ENCODE peak calls at places on chromosomes 16 and 17, in ten cellular contexts. One of them, this sample, is unnamed.

GRCh38 chr17:64388961-64389565 is 1.6 kb downstream of the PECAM1 start:
- DNase-seq in skeletal muscle cell: no peak
- DNase-seq in CD8-positive, alpha-beta T cell: no peak
- DNase-seq in fibroblast of pulmonary artery: no peak
- DNase-seq in lower lobe of right lung: no peak
- DNase-seq in ascending aorta: peak
- DNase-seq in WERI-Rb-1: no peak
- DNase-seq in mammary epithelial cell: no peak
- DNase-seq in GM06990: no peak
- DNase-seq in K562: no peak
- DNase-seq in this sample: peak

GRCh38 chr17:44651228-44651627 is 5.0 kb upstream of the MEIOC start:
- DNase-seq in mammary epithelial cell: no peak
- DNase-seq in K562: no peak
- DNase-seq in skeletal muscle cell: no peak
- DNase-seq in lower lobe of right lung: no peak
- DNase-seq in ascending aorta: no peak
- DNase-seq in CD8-positive, alpha-beta T cell: no peak
- DNase-seq in fibroblast of pulmonary artery: no peak
- DNase-seq in WERI-Rb-1: no peak
- DNase-seq in GM06990: no peak
- DNase-seq in this sample: no peak

GRCh38 chr17:16573466-16573865 is 4.5 kb upstream of the ZNF287 start:
- DNase-seq in WERI-Rb-1: no peak
- DNase-seq in CD8-positive, alpha-beta T cell: no peak
- DNase-seq in K562: no peak
- DNase-seq in ascending aorta: no peak
- DNase-seq in GM06990: no peak
- DNase-seq in fibroblast of pulmonary artery: no peak
- DNase-seq in mammary epithelial cell: no peak
- DNase-seq in lower lobe of right lung: no peak
- DNase-seq in skeletal muscle cell: no peak
- DNase-seq in this sample: no peak

GRCh38 chr16:12017583-12017982 is 41.0 kb downstream of the SNX29 start:
- DNase-seq in fibroblast of pulmonary artery: peak
- DNase-seq in skeletal muscle cell: no peak
- DNase-seq in lower lobe of right lung: no peak
- DNase-seq in ascending aorta: no peak
- DNase-seq in mammary epithelial cell: no peak
- DNase-seq in GM06990: no peak
- DNase-seq in WERI-Rb-1: no peak
- DNase-seq in K562: no peak
- DNase-seq in CD8-positive, alpha-beta T cell: no peak
- DNase-seq in this sample: no peak

GRCh38 chr16:11327277-11328171 is 17.7 kb upstream of the RMI2 start:
- DNase-seq in WERI-Rb-1: no peak
- DNase-seq in skeletal muscle cell: no peak
- DNase-seq in K562: no peak
- DNase-seq in ascending aorta: no peak
- DNase-seq in lower lobe of right lung: no peak
- DNase-seq in CD8-positive, alpha-beta T cell: no peak
- DNase-seq in mammary epithelial cell: no peak
- DNase-seq in fibroblast of pulmonary artery: no peak
- DNase-seq in GM06990: peak
- DNase-seq in this sample: no peak

GRCh38 chr16:75265911-75266701 is 14.7 kb upstream of the BCAR1 start:
- DNase-seq in GM06990: peak
- DNase-seq in lower lobe of right lung: peak
- DNase-seq in K562: peak
- DNase-seq in CD8-positive, alpha-beta T cell: no peak
- DNase-seq in fibroblast of pulmonary artery: peak
- DNase-seq in skeletal muscle cell: no peak
- DNase-seq in mammary epithelial cell: peak
- DNase-seq in ascending aorta: peak
- DNase-seq in WERI-Rb-1: peak
- DNase-seq in this sample: peak

GRCh38 chr17:52148969-52149351 is 9.6 kb downstream of the CA10 start:
- DNase-seq in fibroblast of pulmonary artery: peak
- DNase-seq in WERI-Rb-1: no peak
- DNase-seq in K562: no peak
- DNase-seq in GM06990: no peak
- DNase-seq in CD8-positive, alpha-beta T cell: no peak
- DNase-seq in skeletal muscle cell: no peak
- DNase-seq in lower lobe of right lung: no peak
- DNase-seq in ascending aorta: no peak
- DNase-seq in mammary epithelial cell: peak
- DNase-seq in this sample: no peak

GRCh38 chr17:59154721-59155438 is at the start of gene SKA2:
- DNase-seq in mammary epithelial cell: no peak
- DNase-seq in ascending aorta: no peak
- DNase-seq in WERI-Rb-1: peak
- DNase-seq in skeletal muscle cell: no peak
- DNase-seq in lower lobe of right lung: peak
- DNase-seq in K562: peak
- DNase-seq in fibroblast of pulmonary artery: no peak
- DNase-seq in CD8-positive, alpha-beta T cell: peak
- DNase-seq in GM06990: peak
- DNase-seq in this sample: peak

GRCh38 chr16:27617678-27618077 is 67.7 kb downstream of the KATNIP start:
- DNase-seq in ascending aorta: no peak
- DNase-seq in WERI-Rb-1: no peak
- DNase-seq in mammary epithelial cell: no peak
- DNase-seq in fibroblast of pulmonary artery: no peak
- DNase-seq in skeletal muscle cell: no peak
- DNase-seq in K562: no peak
- DNase-seq in lower lobe of right lung: no peak
- DNase-seq in CD8-positive, alpha-beta T cell: no peak
- DNase-seq in GM06990: no peak
- DNase-seq in this sample: no peak

GRCh38 chr17:4635823-4636375 is 5.6 kb downstream of the ALOX15 start:
- DNase-seq in mammary epithelial cell: no peak
- DNase-seq in lower lobe of right lung: no peak
- DNase-seq in WERI-Rb-1: no peak
- DNase-seq in fibroblast of pulmonary artery: no peak
- DNase-seq in K562: no peak
- DNase-seq in ascending aorta: peak
- DNase-seq in skeletal muscle cell: no peak
- DNase-seq in CD8-positive, alpha-beta T cell: no peak
- DNase-seq in GM06990: peak
- DNase-seq in this sample: no peak

GRCh38 chr17:60141111-60142018 is 8.4 kb upstream of the CA4 start:
- DNase-seq in fibroblast of pulmonary artery: peak
- DNase-seq in GM06990: no peak
- DNase-seq in CD8-positive, alpha-beta T cell: no peak
- DNase-seq in K562: no peak
- DNase-seq in ascending aorta: no peak
- DNase-seq in skeletal muscle cell: no peak
- DNase-seq in mammary epithelial cell: no peak
- DNase-seq in lower lobe of right lung: peak
- DNase-seq in WERI-Rb-1: no peak
- DNase-seq in this sample: peak

GRCh38 chr17:43599835-43600234 is 53.7 kb upstream of the ETV4 start:
- DNase-seq in GM06990: no peak
- DNase-seq in mammary epithelial cell: peak
- DNase-seq in WERI-Rb-1: no peak
- DNase-seq in fibroblast of pulmonary artery: peak
- DNase-seq in K562: no peak
- DNase-seq in CD8-positive, alpha-beta T cell: no peak
- DNase-seq in ascending aorta: no peak
- DNase-seq in lower lobe of right lung: no peak
- DNase-seq in skeletal muscle cell: peak
- DNase-seq in this sample: no peak

GRCh38 chr16:265002-265529 is 10.7 kb downstream of the RGS11 start:
- DNase-seq in ascending aorta: no peak
- DNase-seq in K562: no peak
- DNase-seq in fibroblast of pulmonary artery: no peak
- DNase-seq in skeletal muscle cell: no peak
- DNase-seq in mammary epithelial cell: no peak
- DNase-seq in lower lobe of right lung: no peak
- DNase-seq in CD8-positive, alpha-beta T cell: no peak
- DNase-seq in GM06990: peak
- DNase-seq in WERI-Rb-1: no peak
- DNase-seq in this sample: no peak

GRCh38 chr17:38898812-38899348 is 26.5 kb upstream of the LASP1NB start:
- DNase-seq in GM06990: peak
- DNase-seq in WERI-Rb-1: no peak
- DNase-seq in K562: peak
- DNase-seq in lower lobe of right lung: peak
- DNase-seq in skeletal muscle cell: peak
- DNase-seq in fibroblast of pulmonary artery: peak
- DNase-seq in CD8-positive, alpha-beta T cell: peak
- DNase-seq in ascending aorta: no peak
- DNase-seq in mammary epithelial cell: no peak
- DNase-seq in this sample: peak

GRCh38 chr16:80507538-80507937 is 33.3 kb upstream of the DYNLRB2 start:
- DNase-seq in skeletal muscle cell: no peak
- DNase-seq in WERI-Rb-1: no peak
- DNase-seq in CD8-positive, alpha-beta T cell: no peak
- DNase-seq in fibroblast of pulmonary artery: no peak
- DNase-seq in lower lobe of right lung: no peak
- DNase-seq in GM06990: no peak
- DNase-seq in ascending aorta: no peak
- DNase-seq in mammary epithelial cell: no peak
- DNase-seq in K562: no peak
- DNase-seq in this sample: no peak

GRCh38 chr17:8740486-8740885 is 4.2 kb downstream of the CCDC42 start:
- DNase-seq in mammary epithelial cell: no peak
- DNase-seq in lower lobe of right lung: no peak
- DNase-seq in K562: no peak
- DNase-seq in GM06990: peak
- DNase-seq in skeletal muscle cell: no peak
- DNase-seq in CD8-positive, alpha-beta T cell: peak
- DNase-seq in fibroblast of pulmonary artery: no peak
- DNase-seq in WERI-Rb-1: peak
- DNase-seq in ascending aorta: no peak
- DNase-seq in this sample: no peak
- H3K4me3 ChIP-seq in mammary epithelial cell: no peak
- H3K4me3 ChIP-seq in lower lobe of right lung: peak
- H3K4me3 ChIP-seq in K562: no peak
- H3K4me3 ChIP-seq in GM06990: peak
- H3K4me3 ChIP-seq in skeletal muscle cell: no peak
- H3K4me3 ChIP-seq in CD8-positive, alpha-beta T cell: peak
- H3K4me3 ChIP-seq in fibroblast of pulmonary artery: no peak
- H3K4me3 ChIP-seq in WERI-Rb-1: no peak
- H3K4me3 ChIP-seq in ascending aorta: no peak
- H3K4me3 ChIP-seq in this sample: no peak

DNA sequence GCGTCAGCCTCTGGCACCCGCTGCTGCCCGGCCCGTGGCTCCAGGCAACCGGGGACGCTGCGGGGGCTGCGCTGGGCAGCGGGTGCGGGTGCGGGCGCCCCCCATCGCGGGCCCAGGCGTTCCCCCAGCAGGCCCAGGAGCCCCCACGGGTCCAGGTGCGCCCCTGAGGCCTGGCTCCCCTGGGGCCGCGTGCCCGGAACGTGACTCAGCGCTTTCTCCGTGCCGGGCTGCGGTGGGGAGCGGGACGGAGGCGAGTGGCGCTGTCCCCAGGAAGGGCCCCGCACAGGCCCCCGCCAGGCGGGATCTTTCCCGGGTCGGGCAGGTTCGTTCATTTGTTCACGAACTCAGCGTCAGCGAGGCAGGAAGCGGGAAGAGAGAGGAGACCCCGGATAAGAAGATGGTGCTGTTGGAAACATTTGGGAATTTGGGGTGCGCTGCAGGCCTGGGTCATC is 18.4 kb upstream of the EXOC7 start:
- DNase-seq in ascending aorta: no peak
- DNase-seq in mammary epithelial cell: no peak
- DNase-seq in CD8-positive, alpha-beta T cell: no peak
- DNase-seq in K562: peak
- DNase-seq in lower lobe of right lung: no peak
- DNase-seq in WERI-Rb-1: no peak
- DNase-seq in GM06990: no peak
- DNase-seq in fibroblast of pulmonary artery: no peak
- DNase-seq in skeletal muscle cell: no peak
- DNase-seq in this sample: no peak
- H3K4me3 ChIP-seq in ascending aorta: peak
- H3K4me3 ChIP-seq in mammary epithelial cell: no peak
- H3K4me3 ChIP-seq in CD8-positive, alpha-beta T cell: peak
- H3K4me3 ChIP-seq in K562: no peak
- H3K4me3 ChIP-seq in lower lobe of right lung: peak
- H3K4me3 ChIP-seq in WERI-Rb-1: no peak
- H3K4me3 ChIP-seq in GM06990: peak
- H3K4me3 ChIP-seq in fibroblast of pulmonary artery: no peak
- H3K4me3 ChIP-seq in skeletal muscle cell: peak
- H3K4me3 ChIP-seq in this sample: peak

DNA sequence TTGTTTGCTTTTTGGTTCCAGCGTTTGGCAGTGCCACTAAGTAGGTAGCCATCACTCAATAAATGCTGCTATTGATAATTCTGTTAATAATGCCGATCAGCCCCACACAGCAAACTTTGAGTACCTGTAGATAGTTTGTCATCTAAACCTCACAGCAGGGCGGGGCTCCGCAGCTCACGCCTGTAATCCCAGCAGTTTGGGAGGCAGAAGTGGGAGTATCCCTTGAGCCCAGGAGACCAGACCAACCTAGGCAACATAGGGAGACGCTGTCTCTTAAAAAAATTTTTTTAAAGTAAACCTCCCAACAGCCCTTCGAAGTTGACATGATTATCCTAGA is 1.6 kb downstream of the BFAR start:
- DNase-seq in skeletal muscle cell: no peak
- DNase-seq in WERI-Rb-1: no peak
- DNase-seq in fibroblast of pulmonary artery: no peak
- DNase-seq in lower lobe of right lung: no peak
- DNase-seq in CD8-positive, alpha-beta T cell: no peak
- DNase-seq in ascending aorta: no peak
- DNase-seq in GM06990: no peak
- DNase-seq in K562: no peak
- DNase-seq in mammary epithelial cell: no peak
- DNase-seq in this sample: no peak
- H3K4me3 ChIP-seq in skeletal muscle cell: peak
- H3K4me3 ChIP-seq in WERI-Rb-1: peak
- H3K4me3 ChIP-seq in fibroblast of pulmonary artery: peak
- H3K4me3 ChIP-seq in lower lobe of right lung: peak
- H3K4me3 ChIP-seq in CD8-positive, alpha-beta T cell: peak
- H3K4me3 ChIP-seq in ascending aorta: peak
- H3K4me3 ChIP-seq in GM06990: peak
- H3K4me3 ChIP-seq in K562: peak
- H3K4me3 ChIP-seq in mammary epithelial cell: peak
- H3K4me3 ChIP-seq in this sample: peak

DNA sequence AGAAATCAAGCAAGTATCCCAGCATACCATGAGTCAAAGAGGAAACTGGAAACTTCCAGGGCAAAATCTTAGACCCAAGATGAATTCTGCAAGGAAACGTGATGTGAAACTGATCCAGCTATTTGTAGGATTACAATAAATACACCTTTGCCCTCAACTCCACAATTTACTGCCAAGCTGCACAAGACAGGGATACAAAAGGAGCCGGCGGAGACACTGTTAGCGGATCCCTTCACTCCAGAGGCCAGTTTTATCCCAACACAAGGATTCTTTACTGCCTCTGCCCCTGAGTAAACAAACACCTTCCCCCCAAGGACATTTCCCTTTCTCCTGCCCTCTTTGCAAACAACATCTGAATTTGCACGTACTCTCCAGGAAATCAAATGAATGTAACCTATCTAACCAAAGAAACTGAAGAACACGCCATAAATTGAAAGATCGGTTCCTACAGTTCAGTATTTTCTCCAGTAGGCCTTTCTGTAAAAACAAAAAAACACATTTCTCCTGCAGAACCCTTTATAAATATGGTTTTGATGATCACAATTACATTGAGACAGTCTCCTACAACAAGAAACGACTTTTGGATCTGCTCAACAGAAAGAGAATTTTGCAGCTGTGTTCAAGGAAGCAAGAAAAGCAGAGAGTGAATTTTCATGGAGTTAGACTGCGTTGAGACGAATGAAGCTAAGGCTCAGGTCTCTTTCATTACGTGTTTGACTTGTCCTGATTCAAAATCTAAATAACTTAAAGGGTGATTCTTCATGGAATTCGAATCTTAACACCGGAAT is 1.4 kb upstream of the CBX2 start:
- DNase-seq in mammary epithelial cell: no peak
- DNase-seq in ascending aorta: no peak
- DNase-seq in WERI-Rb-1: no peak
- DNase-seq in fibroblast of pulmonary artery: no peak
- DNase-seq in lower lobe of right lung: peak
- DNase-seq in K562: no peak
- DNase-seq in CD8-positive, alpha-beta T cell: no peak
- DNase-seq in skeletal muscle cell: no peak
- DNase-seq in GM06990: no peak
- DNase-seq in this sample: peak
- H3K4me3 ChIP-seq in mammary epithelial cell: no peak
- H3K4me3 ChIP-seq in ascending aorta: no peak
- H3K4me3 ChIP-seq in WERI-Rb-1: peak
- H3K4me3 ChIP-seq in fibroblast of pulmonary artery: no peak
- H3K4me3 ChIP-seq in lower lobe of right lung: no peak
- H3K4me3 ChIP-seq in K562: peak
- H3K4me3 ChIP-seq in CD8-positive, alpha-beta T cell: peak
- H3K4me3 ChIP-seq in skeletal muscle cell: no peak
- H3K4me3 ChIP-seq in GM06990: no peak
- H3K4me3 ChIP-seq in this sample: no peak